ENCODE peak calls at places on chromosomes 5 and 9, in eight cellular contexts. W is esophagus squamous epithelium, I is HepG2, Q is suprapubic skin, O is right lobe of liver, K is spleen, D is IMR-90, N is H1. L is an unnamed sample.

GRCh38 chr9:27276182-27277030 is 20.5 kb downstream of the EQTN start:
- DNase-seq in W (no peak), I (peak), Q (no peak), O (no peak), K (no peak), D (peak), N (no peak), L (peak)

GRCh38 chr5:82004511-82004910 is 32.7 kb downstream of the ATG10 start:
- DNase-seq in W (no peak), I (no peak), Q (no peak), O (no peak), K (no peak), D (peak), N (no peak), L (no peak)

GRCh38 chr5:83035373-83036170 is 41.6 kb downstream of the TMEM167A start:
- DNase-seq in W (no peak), I (no peak), Q (no peak), O (peak), K (no peak), D (no peak), N (no peak), L (no peak)

GRCh38 chr9:104993291-104993963 is 65.5 kb upstream of the ABCA1 start:
- DNase-seq in W (peak), I (peak), Q (peak), O (peak), K (peak), D (peak), N (peak), L (peak)

GRCh38 chr5:96381526-96381925 is 51.5 kb downstream of the PCSK1 start:
- DNase-seq in W (no peak), I (peak), Q (no peak), O (no peak), K (no peak), D (no peak), N (no peak), L (no peak)

GRCh38 chr9:89592963-89593775 is 11.6 kb upstream of the GADD45G start:
- DNase-seq in W (no peak), I (peak), Q (no peak), O (no peak), K (no peak), D (peak), N (peak), L (no peak)

GRCh38 chr5:169906745-169907649 is 73.3 kb downstream of the INSYN2B start:
- DNase-seq in W (no peak), I (no peak), Q (no peak), O (no peak), K (no peak), D (peak), N (no peak), L (no peak)

GRCh38 chr5:1417586-1418225 is 27.5 kb downstream of the SLC6A3 start:
- DNase-seq in W (no peak), I (no peak), Q (no peak), O (peak), K (peak), D (no peak), N (no peak), L (no peak)

GRCh38 chr9:107487521-107488399 is 1.8 kb downstream of the KLF4 start:
- DNase-seq in W (no peak), I (no peak), Q (peak), O (peak), K (peak), D (no peak), N (peak), L (peak)

GRCh38 chr5:153831976-153832375 is 206.7 kb downstream of the FAM114A2 start:
- DNase-seq in W (no peak), I (peak), Q (no peak), O (no peak), K (no peak), D (peak), N (no peak), L (peak)

GRCh38 chr5:157977957-157978505 is 119.1 kb upstream of the CLINT1 start:
- DNase-seq in W (no peak), I (no peak), Q (no peak), O (no peak), K (no peak), D (no peak), N (no peak), L (no peak)

GRCh38 chr5:178766936-178767912 is 36.8 kb upstream of the ZNF354A start:
- DNase-seq in W (no peak), I (no peak), Q (no peak), O (no peak), K (no peak), D (no peak), N (no peak), L (no peak)

GRCh38 chr9:136023401-136024225 is 62.4 kb upstream of the UBAC1 start:
- DNase-seq in W (no peak), I (no peak), Q (peak), O (peak), K (peak), D (peak), N (peak), L (no peak)

GRCh38 chr9:87504938-87505337 is 7.3 kb downstream of the DAPK1 start:
- DNase-seq in W (no peak), I (peak), Q (no peak), O (no peak), K (no peak), D (no peak), N (no peak), L (peak)

GRCh38 chr9:14029811-14030210 is 284.1 kb downstream of the NFIB start:
- DNase-seq in W (no peak), I (no peak), Q (no peak), O (no peak), K (no peak), D (no peak), N (no peak), L (no peak)

GRCh38 chr9:89701221-89701798 is 96.5 kb downstream of the GADD45G start:
- DNase-seq in W (no peak), I (no peak), Q (peak), O (no peak), K (peak), D (no peak), N (no peak), L (no peak)

GRCh38 chr5:31638286-31638685 is 645 bp upstream of the PDZD2 start:
- DNase-seq in W (no peak), I (no peak), Q (no peak), O (peak), K (no peak), D (no peak), N (no peak), L (no peak)

GRCh38 chr5:157578079-157578780 is 2.7 kb upstream of the ADAM19 start:
- DNase-seq in W (no peak), I (no peak), Q (no peak), O (no peak), K (no peak), D (no peak), N (no peak), L (no peak)

GRCh38 chr9:81680006-81680405 is 9.3 kb downstream of the TLE1 start:
- DNase-seq in W (no peak), I (no peak), Q (no peak), O (no peak), K (no peak), D (no peak), N (no peak), L (no peak)

GRCh38 chr9:113488490-113488889 is 25.0 kb downstream of the RGS3 start:
- DNase-seq in W (no peak), I (no peak), Q (no peak), O (no peak), K (no peak), D (peak), N (no peak), L (no peak)

GRCh38 chr9:71004196-71004595 is 117.2 kb downstream of the TRPM3 start:
- DNase-seq in W (no peak), I (no peak), Q (no peak), O (no peak), K (no peak), D (peak), N (no peak), L (no peak)

GRCh38 chr5:10863763-10864383 is 102.8 kb upstream of the DAP start:
- DNase-seq in W (no peak), I (peak), Q (no peak), O (peak), K (no peak), D (peak), N (peak), L (peak)

GRCh38 chr9:25003686-25004085 is 458.0 kb upstream of the IZUMO3 start:
- DNase-seq in W (no peak), I (peak), Q (no peak), O (no peak), K (peak), D (no peak), N (peak), L (peak)

GRCh38 chr9:93184439-93185221 is 691 bp downstream of the WNK2 start:
- DNase-seq in W (no peak), I (no peak), Q (no peak), O (no peak), K (no peak), D (no peak), N (peak), L (no peak)

GRCh38 chr9:110029422-110029814 is 178.5 kb downstream of the C9orf152 start:
- DNase-seq in W (no peak), I (peak), Q (no peak), O (no peak), K (no peak), D (peak), N (no peak), L (peak)

GRCh38 chr9:80951675-80952074 is 737.7 kb downstream of the TLE1 start:
- DNase-seq in W (no peak), I (no peak), Q (no peak), O (no peak), K (no peak), D (peak), N (no peak), L (no peak)

GRCh38 chr5:39452846-39453245 is 28.1 kb upstream of the DAB2 start:
- DNase-seq in W (no peak), I (no peak), Q (no peak), O (no peak), K (no peak), D (peak), N (no peak), L (no peak)

GRCh38 chr9:28934111-28934510 is 1360.8 kb upstream of the C9orf72 start:
- DNase-seq in W (no peak), I (no peak), Q (no peak), O (no peak), K (no peak), D (no peak), N (no peak), L (no peak)

GRCh38 chr5:53405396-53405795 is 75.0 kb upstream of the FST start:
- DNase-seq in W (no peak), I (no peak), Q (no peak), O (no peak), K (no peak), D (peak), N (no peak), L (no peak)

GRCh38 chr9:84187090-84187489 is 153.5 kb downstream of the SLC28A3 start:
- DNase-seq in W (no peak), I (no peak), Q (no peak), O (no peak), K (no peak), D (no peak), N (no peak), L (no peak)

GRCh38 chr5:57458443-57458842 is 24.2 kb downstream of the ACTBL2 start:
- DNase-seq in W (no peak), I (no peak), Q (no peak), O (no peak), K (no peak), D (no peak), N (no peak), L (no peak)
- TF ChIP-seq POLR2A in W (no peak), I (no peak), Q (no peak), O (no peak), K (no peak), D (no peak), N (no peak), L (no peak)

GRCh38 chr9:133845659-133845947 is 107.5 kb upstream of the SARDH start:
- DNase-seq in W (no peak), I (no peak), Q (no peak), O (no peak), K (no peak), D (no peak), N (no peak), L (no peak)
- TF ChIP-seq POLR2A in W (no peak), I (no peak), Q (no peak), O (no peak), K (no peak), D (no peak), N (no peak), L (no peak)

GRCh38 chr5:137560414-137560813 is 61.3 kb upstream of the SPOCK1 start:
- DNase-seq in W (no peak), I (no peak), Q (no peak), O (no peak), K (no peak), D (no peak), N (no peak), L (no peak)
- TF ChIP-seq POLR2A in W (no peak), I (no peak), Q (no peak), O (no peak), K (no peak), D (no peak), N (no peak), L (no peak)

GRCh38 chr5:134370871-134371833 is at the start of gene UBE2B:
- DNase-seq in W (peak), I (peak), Q (peak), O (peak), K (peak), D (peak), N (peak), L (peak)
- TF ChIP-seq POLR2A in W (peak), I (peak), Q (peak), O (peak), K (peak), D (peak), N (peak), L (peak)

DNA sequence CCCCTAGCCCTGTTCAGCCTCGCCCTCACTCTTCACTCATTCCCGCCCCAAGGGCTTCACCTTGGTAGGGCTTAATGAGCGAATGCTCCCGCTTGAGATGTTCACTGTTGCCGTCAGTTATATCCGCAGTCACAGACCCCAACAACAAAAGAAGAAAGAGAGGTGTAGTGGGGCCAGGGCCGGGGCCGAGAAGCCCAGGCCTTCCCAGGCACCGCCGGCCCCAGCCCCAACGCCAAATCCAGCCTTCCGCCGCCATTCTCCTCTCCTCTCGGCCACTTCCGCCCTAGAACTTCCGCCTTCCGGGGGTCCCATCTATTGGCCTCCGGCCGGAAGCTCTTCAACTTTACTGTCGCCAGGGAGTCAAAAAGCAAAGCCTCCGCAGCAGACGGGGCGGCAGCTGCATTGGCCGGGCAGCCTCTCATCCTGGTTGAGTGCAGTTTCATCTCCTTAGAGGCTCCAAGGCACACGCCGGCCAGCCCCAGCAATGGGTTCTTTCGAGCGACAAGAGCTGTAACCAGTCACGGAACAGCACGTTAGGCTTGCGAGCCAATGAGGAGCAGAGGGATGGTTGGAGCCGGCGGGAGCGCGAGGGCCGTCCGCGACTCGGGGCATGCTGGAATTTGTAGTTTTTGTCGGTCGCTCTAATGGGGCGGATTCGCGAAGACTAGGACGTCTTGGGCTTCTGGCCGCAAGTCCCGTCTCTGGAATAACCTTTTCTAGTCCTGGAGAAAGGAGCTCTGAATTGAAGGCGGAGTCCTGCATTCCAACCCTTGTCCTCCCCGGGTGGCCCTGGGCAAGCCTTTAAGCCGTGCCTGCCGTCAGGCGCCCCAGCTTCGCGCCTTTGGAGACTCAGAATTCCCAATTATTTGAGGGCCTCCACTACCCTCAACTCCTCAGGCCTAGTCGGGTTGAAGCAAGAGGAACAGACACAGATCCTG is at the start of gene LMAN2:
- DNase-seq in W (peak), I (peak), Q (peak), O (peak), K (peak), D (peak), N (peak), L (peak)
- TF ChIP-seq POLR2A in W (peak), I (peak), Q (peak), O (peak), K (no peak), D (peak), N (peak), L (peak)

GRCh38 chr9:37027582-37028424 is 6.3 kb downstream of the PAX5 start:
- DNase-seq in W (peak), I (peak), Q (no peak), O (peak), K (peak), D (peak), N (peak), L (peak)
- TF ChIP-seq POLR2A in W (no peak), I (no peak), Q (no peak), O (no peak), K (no peak), D (no peak), N (no peak), L (no peak)

DNA sequence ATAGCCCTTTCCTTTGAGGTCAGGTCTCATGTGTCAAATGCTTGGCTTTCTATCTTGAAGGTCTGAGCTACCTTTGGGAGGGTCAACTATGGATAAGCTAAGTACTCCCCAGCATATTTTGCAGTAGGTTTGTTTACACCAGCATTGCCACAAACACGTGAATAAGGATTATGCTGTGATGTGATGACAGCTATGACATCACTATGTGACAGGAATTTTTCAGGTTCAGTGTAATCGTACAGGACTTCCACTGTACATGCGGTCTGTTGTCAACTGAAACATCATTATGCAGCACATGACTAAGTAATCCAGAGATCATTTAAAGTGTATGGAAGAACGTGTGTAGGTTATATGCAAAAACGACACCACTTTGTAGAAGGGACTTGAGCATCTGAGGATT is 104.0 kb downstream of the FSTL4 start:
- DNase-seq in W (no peak), I (no peak), Q (no peak), O (no peak), K (no peak), D (no peak), N (no peak), L (no peak)
- TF ChIP-seq POLR2A in W (no peak), I (no peak), Q (no peak), O (no peak), K (no peak), D (no peak), N (no peak), L (no peak)

GRCh38 chr9:132669636-132670358 is at the start of gene DDX31:
- DNase-seq in W (peak), I (peak), Q (peak), O (peak), K (peak), D (peak), N (peak), L (peak)
- TF ChIP-seq POLR2A in W (peak), I (peak), Q (peak), O (peak), K (peak), D (peak), N (no peak), L (peak)

DNA sequence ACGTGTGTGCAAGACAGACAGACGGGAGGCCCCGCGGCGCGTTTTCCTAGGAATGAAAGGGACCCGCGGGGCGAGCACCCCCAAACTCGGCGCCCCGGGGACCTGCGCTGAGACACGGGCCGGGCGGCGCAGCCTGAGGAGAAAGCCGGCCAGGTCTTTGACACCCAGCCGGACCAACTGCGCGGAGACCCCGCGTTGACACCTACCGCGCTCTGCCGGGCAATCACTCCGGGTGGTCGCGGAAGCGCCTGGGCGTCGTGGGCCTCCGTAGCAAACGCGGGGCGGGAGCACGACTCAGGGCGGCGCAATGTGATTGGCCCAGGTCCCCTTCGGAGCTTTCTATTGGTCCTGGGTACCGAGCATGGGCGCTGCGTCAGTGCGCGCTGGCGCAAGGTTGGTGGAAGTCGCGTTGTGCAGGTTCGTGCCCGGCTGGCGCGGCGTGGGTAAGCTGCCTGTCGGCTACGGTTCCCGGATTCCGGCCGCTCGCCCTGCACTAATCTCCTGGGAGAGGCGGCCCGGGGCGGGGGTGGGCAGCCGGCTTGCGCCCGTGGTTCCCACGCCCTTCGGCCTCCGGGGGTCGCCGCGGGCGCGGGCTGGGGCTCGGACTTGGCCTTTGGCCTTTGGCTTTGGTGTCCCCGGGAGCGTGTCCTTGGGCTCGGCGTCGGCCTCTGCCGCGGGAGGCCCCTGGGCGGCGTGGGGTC is at the start of the genes FASTKD3 and MTRR:
- DNase-seq in W (peak), I (peak), Q (peak), O (peak), K (peak), D (peak), N (peak), L (peak)
- TF ChIP-seq POLR2A in W (peak), I (peak), Q (peak), O (peak), K (peak), D (peak), N (peak), L (peak)

GRCh38 chr5:141941779-141942178 is 16.2 kb downstream of the PCDH12 start:
- DNase-seq in W (no peak), I (no peak), Q (no peak), O (no peak), K (no peak), D (peak), N (no peak), L (no peak)

GRCh38 chr5:141944086-141944485 is 13.9 kb downstream of the PCDH12 start:
- DNase-seq in W (no peak), I (no peak), Q (no peak), O (no peak), K (no peak), D (no peak), N (no peak), L (no peak)

GRCh38 chr5:141940695-141941271 is 17.1 kb downstream of the DELE1 start:
- DNase-seq in W (no peak), I (no peak), Q (no peak), O (no peak), K (no peak), D (peak), N (no peak), L (no peak)

GRCh38 chr5:141941307-141941706 is 16.7 kb downstream of the PCDH12 start:
- DNase-seq in W (no peak), I (no peak), Q (no peak), O (no peak), K (no peak), D (no peak), N (no peak), L (no peak)

GRCh38 chr5:141942185-141942857 is 15.7 kb downstream of the PCDH12 start:
- DNase-seq in W (no peak), I (peak), Q (no peak), O (no peak), K (no peak), D (no peak), N (no peak), L (no peak)
- TF ChIP-seq POLR2A in W (no peak), I (no peak), Q (no peak), O (no peak), K (no peak), D (no peak), N (peak), L (no peak)